ENCODE peak calls at places on chromosomes 3 and 15, in eight cellular contexts. S, I, O, T, Q, D, G and Y are unnamed samples. For H3K36me3 and H3K27me3, the result is how much of the 10 kb centered on the place peaks cover.

GRCh38 chr15:31782016-31782783 is 248.1 kb upstream of the CHRNA7 start:
- DNase-seq in Q (no peak), S (no peak), I (no peak), O (no peak), D (no peak), G (no peak), T (no peak), Y (no peak)

GRCh38 chr3:179653777-179654117 is 907 bp downstream of the USP13 start:
- DNase-seq in G (no peak), D (no peak), I (no peak), S (no peak), O (no peak), T (no peak), Q (no peak), Y (no peak)

GRCh38 chr3:187739125-187739560 is 6.1 kb downstream of the BCL6 start:
- DNase-seq in G (peak), S (no peak), I (peak), D (peak), O (no peak), Q (peak), T (no peak), Y (no peak)

GRCh38 chr3:38644662-38645053 is 4.8 kb downstream of the SCN5A start:
- DNase-seq in T (no peak), Q (no peak), O (no peak), G (no peak), I (no peak), D (no peak), S (no peak), Y (no peak)

GRCh38 chr15:74222231-74222511 is 14.0 kb upstream of the CCDC33 start:
- DNase-seq in G (no peak), O (no peak), S (no peak), D (no peak), Q (no peak), T (no peak), I (no peak), Y (no peak)

GRCh38 chr3:72060447-72061034 is 275.6 kb upstream of the PROK2 start:
- DNase-seq in G (no peak), I (no peak), T (no peak), D (no peak), O (no peak), Q (no peak), S (no peak), Y (no peak)

GRCh38 chr3:135513106-135514063 is 452.1 kb upstream of the PPP2R3A start:
- DNase-seq in D (no peak), O (peak), Q (no peak), I (peak), G (peak), T (peak), S (no peak), Y (no peak)

GRCh38 chr15:25177955-25178801 is 223.4 kb downstream of the SNRPN start:
- DNase-seq in G (no peak), S (peak), O (no peak), T (no peak), I (no peak), D (peak), Q (peak), Y (peak)

GRCh38 chr15:70466895-70467529 is 296.3 kb downstream of the UACA start:
- DNase-seq in D (peak), Q (peak), O (peak), G (peak), I (peak), S (peak), T (peak), Y (peak)

GRCh38 chr15:41269887-41270286 is 38.8 kb downstream of the CHP1 start:
- DNase-seq in G (no peak), S (no peak), T (no peak), D (no peak), Q (no peak), I (no peak), O (no peak), Y (no peak)

GRCh38 chr3:23810342-23811116 is 4.8 kb downstream of the UBE2E1 start:
- DNase-seq in Q (peak), S (peak), G (peak), T (no peak), D (peak), I (peak), O (peak), Y (peak)

GRCh38 chr3:126348308-126348920 is 8.8 kb downstream of the KLF15 start:
- DNase-seq in G (peak), S (peak), I (no peak), T (no peak), D (peak), O (peak), Q (peak), Y (peak)

GRCh38 chr15:100784493-100785180 is 95.0 kb upstream of the ALDH1A3 start:
- DNase-seq in O (no peak), Q (no peak), T (no peak), S (peak), G (no peak), D (peak), I (no peak), Y (no peak)

GRCh38 chr3:46676601-46677071 is 16.8 kb downstream of the ALS2CL start:
- DNase-seq in Q (no peak), G (no peak), O (no peak), T (no peak), S (no peak), D (no peak), I (no peak), Y (no peak)

GRCh38 chr15:57861039-57861638 is 154.6 kb downstream of the POLR2M start:
- DNase-seq in S (no peak), Q (no peak), D (peak), I (peak), O (peak), T (peak), G (peak), Y (peak)

GRCh38 chr3:105598047-105598796 is 231.5 kb downstream of the ALCAM start:
- DNase-seq in S (no peak), T (peak), I (peak), O (peak), Q (no peak), D (no peak), G (no peak), Y (no peak)

GRCh38 chr3:38317186-38317759 is 29.3 kb upstream of the XYLB start:
- DNase-seq in S (no peak), G (no peak), T (no peak), I (no peak), D (no peak), O (peak), Q (no peak), Y (no peak)

GRCh38 chr15:74752486-74753395 is 4.1 kb downstream of the CYP1A2 start:
- DNase-seq in T (peak), S (no peak), D (no peak), I (peak), O (peak), G (no peak), Q (no peak), Y (no peak)

GRCh38 chr3:179098388-179099077 is 26.9 kb upstream of the ZMAT3 start:
- DNase-seq in O (peak), G (no peak), I (peak), T (peak), D (no peak), S (no peak), Q (no peak), Y (no peak)

GRCh38 chr3:171806200-171807128 is 3.8 kb downstream of the PLD1 start:
- DNase-seq in T (peak), O (peak), S (no peak), D (no peak), Q (no peak), I (peak), G (no peak), Y (no peak)

GRCh38 chr3:149245738-149246451 is 24.3 kb upstream of the CP start:
- DNase-seq in T (peak), I (peak), D (no peak), G (no peak), S (no peak), O (peak), Q (no peak), Y (no peak)

GRCh38 chr3:114608293-114608692 is 314.5 kb downstream of the TIGIT start:
- DNase-seq in I (peak), G (no peak), Q (no peak), S (no peak), T (peak), D (no peak), O (peak), Y (no peak)

GRCh38 chr3:127573916-127574315 is 16.6 kb downstream of the TPRA1 start:
- DNase-seq in I (no peak), D (no peak), O (no peak), G (no peak), T (no peak), S (no peak), Q (no peak), Y (no peak)

GRCh38 chr3:108031893-108032292 is 58.9 kb downstream of the CD47 start:
- DNase-seq in I (no peak), Q (no peak), O (no peak), T (peak), G (no peak), S (no peak), D (no peak), Y (no peak)

GRCh38 chr3:144770813-144771400 is 799.3 kb downstream of the DIPK2A start:
- DNase-seq in G (peak), Q (peak), I (peak), D (no peak), S (no peak), O (peak), T (peak), Y (no peak)

GRCh38 chr15:74651251-74651741 is 35.7 kb downstream of the CLK3 start:
- DNase-seq in I (peak), S (no peak), O (no peak), Q (no peak), G (no peak), T (no peak), D (no peak), Y (no peak)

GRCh38 chr15:25848769-25849430 is 14.2 kb downstream of the ATP10A start:
- DNase-seq in D (no peak), I (no peak), G (peak), O (no peak), S (no peak), Q (no peak), T (no peak), Y (no peak)

GRCh38 chr15:34155859-34156258 is 54.0 kb downstream of the PGBD4 start:
- DNase-seq in G (no peak), I (no peak), S (no peak), D (no peak), T (no peak), Q (no peak), O (no peak), Y (no peak)
- H3K36me3 ChIP-seq in G (under half), I (under half), S (under half), D (under half), T (under half), Q (under half), O (under half), Y (under half)

DNA sequence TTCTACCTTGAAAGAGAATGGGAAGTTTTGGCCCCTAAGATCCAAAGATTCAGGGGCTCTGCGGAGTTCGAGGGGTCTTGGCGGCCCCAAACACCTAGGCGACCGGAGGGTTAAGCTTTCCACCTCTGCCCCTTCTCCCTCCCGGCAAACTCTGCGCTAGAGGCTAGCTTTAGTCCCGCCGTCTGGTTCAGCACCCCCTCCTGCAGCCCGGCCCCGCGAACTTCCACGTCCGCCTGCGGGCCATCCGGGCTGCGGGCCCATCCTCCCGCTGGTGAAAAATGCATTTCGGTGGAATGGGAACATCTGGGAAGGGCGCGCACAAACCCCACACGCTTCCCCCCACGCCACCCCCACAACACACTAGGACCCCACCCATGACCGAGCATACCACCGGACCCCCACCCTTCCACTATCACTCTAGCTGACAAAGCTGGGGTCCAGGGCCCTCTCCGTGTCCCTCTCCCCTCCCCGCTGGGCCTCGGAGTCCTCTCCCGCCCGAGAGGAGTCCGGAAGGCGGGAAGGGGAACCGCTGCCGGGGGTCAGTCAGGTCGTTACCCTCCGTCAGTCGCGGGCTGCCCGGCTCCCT is 1.0 kb downstream of the SHOX2 start:
- DNase-seq in S (peak), T (no peak), I (no peak), Q (peak), O (no peak), G (peak), D (no peak), Y (peak)
- H3K27me3 ChIP-seq in S (under half), T (half or more), I (under half), Q (half or more), O (half or more), G (half or more), D (half or more), Y (under half)

GRCh38 chr3:124115279-124115678 is 123.4 kb upstream of the ROPN1 start:
- DNase-seq in T (no peak), G (no peak), Q (no peak), S (no peak), O (no peak), D (no peak), I (no peak), Y (no peak)

GRCh38 chr3:124118397-124118796 is 126.5 kb upstream of the ROPN1 start:
- DNase-seq in O (no peak), I (peak), T (peak), G (no peak), D (no peak), Q (no peak), S (no peak), Y (no peak)

GRCh38 chr3:124113475-124113874 is 121.6 kb upstream of the ROPN1 start:
- DNase-seq in O (no peak), G (peak), Q (no peak), T (no peak), D (no peak), S (no peak), I (no peak), Y (no peak)

GRCh38 chr3:124117486-124117885 is 125.6 kb upstream of the ROPN1 start:
- DNase-seq in G (no peak), D (no peak), S (peak), I (peak), Q (no peak), T (peak), O (peak), Y (no peak)

DNA sequence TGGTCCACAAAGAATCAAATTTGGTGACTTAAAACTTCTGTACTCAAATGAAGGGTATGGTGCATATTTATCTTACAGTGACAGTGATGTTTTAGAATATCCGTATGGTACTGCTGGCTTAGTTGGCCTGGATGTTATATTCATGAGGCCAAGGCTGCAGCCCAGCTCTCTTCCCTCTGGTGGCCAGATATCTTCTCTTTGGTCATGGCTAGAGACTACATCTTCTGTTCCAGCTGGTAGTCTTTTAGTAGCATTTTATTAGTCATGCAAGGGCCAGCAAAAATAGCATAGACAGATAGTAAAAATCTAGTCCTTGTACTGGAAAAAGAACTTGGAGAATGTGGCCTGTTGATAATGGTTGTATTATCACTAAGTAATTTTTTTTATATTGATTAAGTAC is 124.0 kb upstream of the ROPN1 start:
- DNase-seq in Q (no peak), O (peak), T (no peak), D (no peak), I (peak), S (no peak), G (no peak), Y (no peak)
- TF ChIP-seq CTCF in Q (no peak), O (no peak), T (no peak), D (no peak), I (no peak), S (no peak), G (no peak), Y (no peak)

GRCh38 chr15:36953346-36953745 is 147.0 kb downstream of the MEIS2 start:
- DNase-seq in D (no peak), T (peak), Q (no peak), S (no peak), G (no peak), O (no peak), I (peak), Y (no peak)

GRCh38 chr15:36947035-36947719 is 153.2 kb downstream of the MEIS2 start:
- DNase-seq in O (no peak), S (no peak), T (peak), G (no peak), I (no peak), Q (no peak), D (no peak), Y (no peak)

GRCh38 chr15:36948982-36949381 is 151.4 kb downstream of the MEIS2 start:
- DNase-seq in S (no peak), T (no peak), I (peak), O (no peak), Q (no peak), G (no peak), D (no peak), Y (no peak)

GRCh38 chr15:36951747-36952247 is 148.6 kb downstream of the MEIS2 start:
- DNase-seq in Q (no peak), G (no peak), S (no peak), O (peak), T (peak), D (no peak), I (peak), Y (no peak)

GRCh38 chr15:36950371-36950770 is 150.0 kb downstream of the MEIS2 start:
- DNase-seq in Q (no peak), S (no peak), D (no peak), G (no peak), O (peak), T (no peak), I (no peak), Y (no peak)
- H3K36me3 ChIP-seq in Q (under half), S (under half), D (under half), G (under half), O (under half), T (under half), I (under half), Y (half or more)